ENCODE peak calls at places on chromosomes 12 and 14, in five cellular contexts. G is AG09319; Q is heart right ventricle; X is CD4-positive, alpha-beta T cell; A is right lobe of liver. J is an unnamed sample.
A peak's percentile ranks its signal among the peaks of the same experiment; 100 is the strongest.

GRCh38 chr14:100375273-100375962 is 52.3 kb downstream of the SLC25A47 start:
- DNase-seq in A (peak; percentile 75), Q (peak; percentile 69), X (no peak), G (peak; percentile 100), J (peak; percentile 77)

GRCh38 chr12:18261273-18261672 is at the start of gene PIK3C2G:
- DNase-seq in G (no peak), X (no peak), A (no peak), Q (no peak), J (no peak)

GRCh38 chr14:69614592-69614991 is 3.2 kb downstream of the SUSD6 start:
- DNase-seq in Q (no peak), X (no peak), A (no peak), G (no peak), J (no peak)

GRCh38 chr12:1527789-1528188 is 66.6 kb downstream of the FBXL14 start:
- DNase-seq in A (no peak), Q (no peak), G (no peak), X (no peak), J (no peak)

GRCh38 chr12:109330282-109330681 is 17.4 kb upstream of the MYO1H start:
- DNase-seq in X (no peak), A (no peak), G (no peak), Q (no peak), J (no peak)

GRCh38 chr12:100826323-100826722 is 31.7 kb downstream of the ANO4 start:
- DNase-seq in A (peak; percentile 54), Q (peak; percentile 19), G (no peak), X (no peak), J (no peak)

GRCh38 chr12:28191018-28191595 is 851 bp downstream of the CCDC91 start:
- DNase-seq in G (peak; percentile 18), X (peak; percentile 24), Q (peak; percentile 9), A (no peak), J (peak; percentile 12)

GRCh38 chr12:126784328-126784921 is 1482.5 kb upstream of the TMEM132C start:
- DNase-seq in Q (peak; percentile 13), A (no peak), X (no peak), G (no peak), J (no peak)

GRCh38 chr12:132672116-132672515 is 15.0 kb downstream of the POLE start:
- DNase-seq in X (no peak), Q (no peak), G (no peak), A (no peak), J (no peak)

GRCh38 chr12:29552324-29552927 is 54.9 kb upstream of the OVCH1 start:
- DNase-seq in A (peak; percentile 80), X (peak; percentile 47), Q (peak; percentile 74), G (no peak), J (peak; percentile 48)

GRCh38 chr14:100203962-100204834 is 34.7 kb upstream of the YY1 start:
- DNase-seq in Q (no peak), G (no peak), A (no peak), X (no peak), J (no peak)

GRCh38 chr14:59534361-59534987 is 42.1 kb downstream of the CCDC175 start:
- DNase-seq in X (no peak), G (no peak), Q (no peak), A (no peak), J (no peak)

GRCh38 chr12:74552201-74552600 is 14.6 kb downstream of the ATXN7L3B start:
- DNase-seq in X (no peak), A (no peak), G (no peak), Q (no peak), J (no peak)

GRCh38 chr14:106530423-106531107 is 1004.2 kb downstream of the TMEM121 start:
- DNase-seq in Q (no peak), G (no peak), X (no peak), A (no peak), J (peak; percentile 25)

GRCh38 chr14:38122241-38122640 is 85.5 kb upstream of the SSTR1 start:
- DNase-seq in X (no peak), Q (no peak), G (no peak), A (no peak), J (no peak)

GRCh38 chr12:65741662-65742480 is 82.4 kb upstream of the HMGA2 start:
- DNase-seq in X (no peak), A (no peak), Q (peak; percentile 23), G (no peak), J (peak; percentile 61)

GRCh38 chr12:52436828-52437474 is 2.8 kb upstream of the KRT75 start:
- DNase-seq in G (no peak), A (no peak), X (no peak), Q (no peak), J (no peak)

GRCh38 chr12:56223571-56224101 is 506 bp upstream of the NABP2 start:
- DNase-seq in G (no peak), A (no peak), X (no peak), Q (no peak), J (no peak)

GRCh38 chr14:98877065-98877464 is 394.9 kb downstream of the BCL11B start:
- DNase-seq in G (no peak), A (no peak), Q (no peak), X (no peak), J (no peak)

GRCh38 chr14:66101662-66102061 is 384.5 kb upstream of the CCDC196 start:
- DNase-seq in Q (no peak), G (no peak), A (no peak), X (no peak), J (no peak)

GRCh38 chr14:34330846-34331245 is 131.2 kb downstream of the SPTSSA start:
- DNase-seq in G (no peak), Q (no peak), X (no peak), A (no peak), J (no peak)
- TF ChIP-seq CTCF in G (no peak), Q (no peak), X (no peak), A (no peak), J (no peak)

GRCh38 chr12:90015228-90015627 is 306.6 kb upstream of the ATP2B1 start:
- DNase-seq in G (no peak), Q (no peak), X (no peak), A (no peak), J (no peak)

GRCh38 chr12:90010089-90010488 is 301.5 kb upstream of the ATP2B1 start:
- DNase-seq in A (no peak), Q (no peak), G (no peak), X (no peak), J (no peak)

GRCh38 chr12:90017316-90017715 is 308.7 kb upstream of the ATP2B1 start:
- DNase-seq in X (no peak), A (no peak), G (no peak), Q (no peak), J (no peak)

GRCh38 chr12:90008277-90008676 is 299.6 kb upstream of the ATP2B1 start:
- DNase-seq in G (no peak), A (no peak), Q (no peak), X (no peak), J (no peak)

GRCh38 chr12:90013409-90013808 is 304.8 kb upstream of the ATP2B1 start:
- DNase-seq in G (no peak), Q (no peak), A (no peak), X (no peak), J (peak; percentile 6)
- TF ChIP-seq CTCF in G (peak; percentile 4), Q (no peak), A (no peak), X (peak; percentile 24), J (peak; percentile 37)

DNA sequence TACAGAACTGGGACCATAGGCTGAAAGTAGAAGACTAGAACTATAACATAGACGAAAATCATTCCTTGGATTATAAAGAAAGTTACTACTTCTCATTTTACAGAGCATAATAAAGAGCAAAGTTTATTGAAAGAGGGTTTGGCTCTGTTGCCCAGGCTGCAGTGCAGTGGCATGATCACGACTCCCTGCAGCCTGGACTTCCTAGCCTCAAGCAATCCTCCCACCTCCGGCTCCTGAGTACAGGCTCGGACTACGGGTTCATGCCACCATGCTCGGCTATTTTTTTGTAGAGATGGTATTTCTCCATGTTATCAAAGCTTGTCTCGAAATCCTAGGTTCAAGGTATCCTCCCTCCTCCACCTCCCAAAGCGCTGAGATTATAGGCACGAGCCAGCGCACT is 190.1 kb upstream of the FOXG1 start:
- DNase-seq in X (no peak), Q (no peak), G (no peak), A (no peak), J (no peak)
- TF ChIP-seq CTCF in X (no peak), Q (no peak), G (no peak), A (no peak), J (no peak)

GRCh38 chr12:94769746-94770396 is 119.5 kb upstream of the TMCC3 start:
- DNase-seq in X (no peak), Q (no peak), A (no peak), G (no peak), J (no peak)

GRCh38 chr12:94768398-94769039 is 118.2 kb upstream of the TMCC3 start:
- DNase-seq in Q (no peak), A (no peak), G (no peak), X (no peak), J (no peak)

GRCh38 chr12:94770397-94770759 is 120.0 kb upstream of the TMCC3 start:
- DNase-seq in A (no peak), X (no peak), G (no peak), Q (no peak), J (no peak)

GRCh38 chr12:94767971-94768370 is 117.6 kb upstream of the TMCC3 start:
- DNase-seq in Q (no peak), G (no peak), A (no peak), X (no peak), J (no peak)

GRCh38 chr12:94769040-94769420 is 118.7 kb upstream of the TMCC3 start:
- DNase-seq in G (no peak), Q (no peak), X (no peak), A (no peak), J (peak; percentile 53)
- TF ChIP-seq CTCF in G (no peak), Q (no peak), X (no peak), A (no peak), J (no peak)

GRCh38 chr14:32364941-32365340 is 35.8 kb downstream of the AKAP6 start:
- DNase-seq in G (no peak), X (no peak), A (no peak), Q (no peak), J (no peak)

GRCh38 chr14:32363761-32364160 is 34.7 kb downstream of the AKAP6 start:
- DNase-seq in G (no peak), A (no peak), X (no peak), Q (no peak), J (no peak)

GRCh38 chr14:32358781-32359180 is 29.7 kb downstream of the AKAP6 start:
- DNase-seq in G (no peak), A (no peak), X (no peak), Q (no peak), J (no peak)

GRCh38 chr14:32366256-32366655 is 37.2 kb downstream of the AKAP6 start:
- DNase-seq in A (no peak), X (no peak), Q (no peak), G (no peak), J (no peak)

DNA sequence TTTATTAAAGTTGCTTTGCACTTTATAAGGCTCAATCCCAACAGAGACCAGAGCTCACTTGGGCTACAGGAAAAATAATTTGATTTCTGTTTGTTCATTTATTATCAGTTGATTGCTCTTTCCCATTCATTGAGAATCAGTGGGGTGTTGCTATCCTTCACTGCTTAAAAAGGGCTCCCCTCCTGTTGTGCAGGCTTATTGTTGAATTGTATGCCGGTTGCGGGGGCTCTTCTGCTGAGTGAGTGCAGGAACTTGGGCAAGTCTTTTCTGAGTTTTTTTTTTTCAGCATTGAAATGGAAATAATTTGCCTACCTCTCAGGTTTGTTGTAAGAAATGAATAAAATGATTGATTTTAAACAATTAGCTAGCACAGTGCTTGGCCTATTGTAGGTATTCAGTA is 32.6 kb downstream of the AKAP6 start:
- DNase-seq in A (no peak), G (no peak), Q (no peak), X (no peak), J (no peak)
- TF ChIP-seq CTCF in A (no peak), G (no peak), Q (no peak), X (no peak), J (no peak)